ENCODE peak calls at places on chromosome 16, in seven cellular contexts. E is GM12865, J is GM13976, L is WTC11, T is AG09319, U is nephron progenitor cell, C is A549. K is an unnamed sample.

GRCh38 chr16:11796227-11797165 is 562 bp downstream of the ZC3H7A start:
- DNase-seq in J (peak), C (peak), U (peak), E (peak), T (no peak), L (peak), K (no peak)

GRCh38 chr16:49654425-49654824 is 201.5 kb downstream of the ZNF423 start:
- DNase-seq in J (no peak), L (no peak), T (no peak), C (no peak), U (no peak), E (no peak), K (no peak)

GRCh38 chr16:84735846-84736586 is 36.2 kb downstream of the USP10 start:
- DNase-seq in C (no peak), L (no peak), J (no peak), U (no peak), T (no peak), E (no peak), K (no peak)

GRCh38 chr16:75821117-75821516 is 94.8 kb upstream of the CPHXL start:
- DNase-seq in E (no peak), L (no peak), J (no peak), U (no peak), T (no peak), C (no peak), K (no peak)

GRCh38 chr16:81397879-81398516 is 46.6 kb upstream of the CMIP start:
- DNase-seq in C (no peak), U (no peak), J (no peak), T (no peak), E (no peak), L (no peak), K (no peak)

GRCh38 chr16:67394271-67395104 is 1.2 kb upstream of the TPPP3 start:
- DNase-seq in T (no peak), L (peak), U (peak), J (peak), C (no peak), E (no peak), K (no peak)

GRCh38 chr16:16131659-16132058 is 91.6 kb downstream of the ABCC6 start:
- DNase-seq in U (no peak), C (no peak), J (no peak), T (no peak), L (no peak), E (no peak), K (no peak)

GRCh38 chr16:79287424-79287917 is 313.1 kb downstream of the MAF start:
- DNase-seq in L (no peak), T (no peak), C (no peak), J (no peak), E (no peak), U (no peak), K (no peak)

GRCh38 chr16:49596119-49596518 is 222.5 kb downstream of the C16orf78 start:
- DNase-seq in E (peak), J (no peak), U (no peak), T (no peak), C (no peak), L (no peak), K (no peak)

GRCh38 chr16:30351586-30352419 is 3.3 kb downstream of the CD2BP2 start:
- DNase-seq in L (no peak), T (peak), J (no peak), E (no peak), U (no peak), C (peak), K (peak)

GRCh38 chr16:86383488-86384262 is 126.7 kb upstream of the FOXF1 start:
- DNase-seq in U (no peak), E (no peak), J (no peak), C (peak), L (no peak), T (peak), K (no peak)

GRCh38 chr16:49980166-49980565 is 44.9 kb upstream of the CNEP1R1 start:
- DNase-seq in U (no peak), T (no peak), J (no peak), E (no peak), C (no peak), L (no peak), K (no peak)

GRCh38 chr16:50462793-50463507 is 85.2 kb upstream of the NKD1 start:
- DNase-seq in U (no peak), J (no peak), T (no peak), L (peak), E (no peak), C (no peak), K (no peak)

GRCh38 chr16:87201052-87201451 is 116.1 kb downstream of the C16orf95 start:
- DNase-seq in C (peak), T (peak), U (no peak), J (no peak), L (no peak), E (no peak), K (no peak)

GRCh38 chr16:86818701-86819522 is 240.6 kb downstream of the FOXL1 start:
- DNase-seq in L (no peak), U (no peak), E (no peak), J (no peak), T (no peak), C (no peak), K (no peak)

GRCh38 chr16:87407511-87408112 is 15.5 kb downstream of the MAP1LC3B start:
- DNase-seq in C (no peak), J (no peak), L (no peak), T (no peak), U (no peak), E (peak), K (no peak)

GRCh38 chr16:86921289-86921688 is 342.9 kb downstream of the FOXL1 start:
- DNase-seq in E (no peak), J (no peak), U (no peak), C (no peak), L (no peak), T (no peak), K (no peak)

GRCh38 chr16:27033281-27033680 is 33.4 kb upstream of the C16orf82 start:
- DNase-seq in J (no peak), U (no peak), T (no peak), C (no peak), L (no peak), E (no peak), K (no peak)

GRCh38 chr16:11797957-11798299 is 870 bp upstream of the ZC3H7A start:
- DNase-seq in U (no peak), C (peak), J (no peak), E (peak), L (no peak), T (no peak), K (no peak)

GRCh38 chr16:73031155-73031866 is 16.6 kb downstream of the ZFHX3 start:
- DNase-seq in L (no peak), J (no peak), U (no peak), E (no peak), C (no peak), T (peak), K (no peak)

GRCh38 chr16:73036074-73036826 is 11.7 kb downstream of the ZFHX3 start:
- DNase-seq in C (no peak), T (no peak), U (no peak), L (peak), E (peak), J (peak), K (no peak)

GRCh38 chr16:73034374-73034773 is 13.6 kb downstream of the ZFHX3 start:
- DNase-seq in U (no peak), E (peak), C (no peak), L (no peak), J (peak), T (no peak), K (no peak)

GRCh38 chr16:73033271-73033998 is 14.5 kb downstream of the ZFHX3 start:
- DNase-seq in E (peak), U (peak), L (peak), J (no peak), T (no peak), C (no peak), K (no peak)

DNA sequence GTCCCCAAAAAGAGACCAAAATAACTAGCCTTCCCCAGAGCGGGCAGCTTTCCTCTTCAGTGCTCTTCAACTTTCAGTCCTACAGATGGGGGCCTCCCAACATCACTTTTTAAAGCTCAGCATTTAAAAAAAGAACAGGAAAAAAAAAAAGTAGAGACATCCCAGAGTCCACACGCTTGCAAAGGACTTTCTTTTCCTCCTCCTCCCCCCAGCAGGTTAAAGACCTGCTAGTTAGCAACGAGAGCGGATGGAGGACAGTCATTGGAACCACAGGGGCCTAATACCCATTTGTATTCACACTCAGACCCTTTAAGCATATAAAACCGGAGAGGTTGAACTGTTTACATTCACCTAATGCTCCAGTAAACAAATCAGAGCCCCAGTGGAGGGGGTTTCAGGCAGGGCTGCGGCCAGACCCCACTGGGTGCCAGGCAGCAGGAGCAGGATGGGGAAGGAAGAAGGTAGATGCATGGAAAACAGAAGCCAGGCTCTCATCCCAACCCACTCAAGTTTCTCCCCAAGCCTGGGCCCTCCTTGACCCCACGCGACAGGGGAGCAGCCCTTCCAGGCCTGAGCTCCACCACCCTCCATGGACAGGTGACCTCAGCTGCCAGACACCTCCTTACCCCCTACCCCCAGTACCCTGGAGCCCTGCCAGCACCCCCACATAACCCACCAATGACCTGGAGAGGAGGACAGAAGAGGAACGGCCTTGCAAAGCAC is 15.2 kb downstream of the ZFHX3 start:
- DNase-seq in E (peak), C (no peak), L (no peak), J (peak), U (no peak), T (no peak), K (no peak)
- TF ChIP-seq CTCF in E (no peak), C (no peak), L (no peak), J (no peak), U (no peak), T (no peak), K (no peak)

DNA sequence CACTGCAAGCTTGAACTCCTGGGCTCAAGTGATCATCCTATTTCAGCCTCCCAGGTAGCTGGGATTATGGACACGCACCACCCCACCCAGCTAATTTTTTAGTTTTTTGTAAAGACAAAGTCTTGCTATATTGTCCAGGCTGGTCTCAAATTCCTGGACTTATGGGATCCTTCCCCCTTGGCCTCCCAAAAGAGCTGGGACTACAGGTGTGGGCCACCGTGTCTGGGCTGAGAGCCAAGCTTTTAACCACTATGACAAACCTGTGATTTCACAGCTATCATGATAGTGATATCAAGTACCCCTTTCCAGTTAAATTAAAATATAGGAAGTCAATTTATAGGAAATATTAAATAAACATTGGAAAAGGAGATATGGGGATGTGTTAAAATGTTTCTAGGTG is 74.6 kb upstream of the IRX6 start:
- DNase-seq in E (no peak), C (no peak), T (no peak), L (no peak), U (no peak), J (no peak), K (no peak)
- TF ChIP-seq CTCF in E (no peak), C (no peak), T (no peak), L (no peak), U (no peak), J (no peak), K (no peak)

GRCh38 chr16:56852401-56852730 is 12.6 kb upstream of the SLC12A3 start:
- DNase-seq in C (no peak), E (no peak), J (no peak), L (no peak), T (no peak), U (no peak), K (no peak)

GRCh38 chr16:56848056-56848936 is 16.7 kb upstream of the SLC12A3 start:
- DNase-seq in U (no peak), C (no peak), T (no peak), L (peak), J (no peak), E (no peak), K (no peak)

GRCh38 chr16:56851671-56852400 is 13.2 kb upstream of the SLC12A3 start:
- DNase-seq in T (no peak), J (no peak), E (peak), U (no peak), C (peak), L (peak), K (no peak)

GRCh38 chr16:56848955-56849689 is 15.9 kb upstream of the SLC12A3 start:
- DNase-seq in E (no peak), T (no peak), L (no peak), U (no peak), J (no peak), C (no peak), K (no peak)

GRCh38 chr16:56849690-56850680 is 15.0 kb upstream of the SLC12A3 start:
- DNase-seq in E (no peak), C (no peak), J (no peak), U (no peak), T (no peak), L (no peak), K (no peak)
- TF ChIP-seq CTCF in E (no peak), C (no peak), J (no peak), U (no peak), T (no peak), L (no peak), K (no peak)

GRCh38 chr16:13835935-13836334 is 84.0 kb upstream of the ERCC4 start:
- DNase-seq in L (no peak), C (no peak), U (no peak), E (no peak), J (no peak), T (no peak), K (no peak)

GRCh38 chr16:13835357-13835756 is 84.6 kb upstream of the ERCC4 start:
- DNase-seq in U (no peak), J (no peak), E (peak), L (no peak), C (no peak), T (no peak), K (no peak)

GRCh38 chr16:13845232-13845631 is 74.7 kb upstream of the ERCC4 start:
- DNase-seq in C (no peak), J (no peak), U (no peak), E (no peak), L (no peak), T (no peak), K (no peak)

DNA sequence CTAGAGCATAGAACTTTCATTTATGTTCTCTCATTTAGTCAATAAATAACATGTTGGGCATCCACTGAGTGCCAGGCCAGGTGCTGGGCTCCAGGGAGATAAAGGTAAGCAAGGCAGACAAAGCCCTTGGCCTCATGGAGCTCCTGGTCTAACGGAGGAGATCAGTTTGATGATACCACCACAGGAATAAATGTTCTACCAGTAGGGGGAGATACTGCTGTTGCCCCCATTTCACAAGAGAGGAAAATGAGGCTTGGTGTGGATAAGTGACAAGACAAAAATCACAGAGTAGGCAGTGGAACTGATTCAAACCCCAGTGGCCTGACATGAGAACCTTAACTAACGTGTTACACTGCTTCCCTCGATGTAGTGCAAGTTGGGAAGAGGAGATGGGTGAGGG is 80.4 kb upstream of the ERCC4 start:
- DNase-seq in E (no peak), T (no peak), U (no peak), J (no peak), C (no peak), L (no peak), K (no peak)
- TF ChIP-seq CTCF in E (peak), T (no peak), U (no peak), J (no peak), C (no peak), L (peak), K (no peak)

DNA sequence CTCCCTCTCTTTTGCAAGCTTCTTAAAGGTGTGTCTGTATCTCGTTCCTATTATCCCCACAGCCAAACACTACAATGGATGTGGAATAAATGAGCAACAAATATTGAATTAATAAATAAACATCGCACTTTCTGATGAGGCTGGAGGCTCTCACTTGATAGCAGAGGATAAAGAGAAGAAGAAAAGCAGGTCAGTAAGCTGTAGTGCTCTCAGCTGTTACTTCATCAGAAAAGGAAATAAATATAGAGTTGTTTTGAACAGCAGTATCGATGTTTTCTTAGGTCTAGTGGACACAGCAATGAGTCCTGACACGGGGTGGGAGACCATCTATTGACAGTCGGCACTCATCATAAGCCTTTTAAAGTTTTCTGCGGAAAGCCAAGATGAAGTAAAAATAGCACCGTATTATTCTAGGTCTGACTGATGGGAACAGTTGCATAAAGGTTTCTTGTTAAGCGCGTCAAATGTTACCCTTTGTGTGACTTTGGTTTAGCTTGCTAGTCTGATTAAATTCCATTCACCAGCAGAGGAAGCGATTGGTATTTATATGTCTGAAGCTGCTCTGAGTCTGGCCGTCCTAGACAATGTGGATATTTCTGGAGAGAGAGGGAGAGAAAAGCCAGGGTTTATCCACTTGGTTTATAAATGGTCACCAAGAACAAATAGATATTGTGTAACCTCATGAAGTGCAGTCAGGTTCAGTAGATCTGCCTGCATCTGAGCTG is 646.1 kb downstream of the CDH11 start:
- DNase-seq in L (no peak), J (no peak), C (no peak), T (no peak), U (no peak), E (no peak), K (no peak)
- TF ChIP-seq CTCF in L (no peak), J (no peak), C (no peak), T (no peak), U (no peak), E (no peak), K (no peak)

K was measured in LNCaP clone FGC.